ENCODE peak calls at places on chromosomes 5 and 9, in four cellular contexts. Q is HCT116, R is HepG2, K is K562. L is an unnamed sample. For H3K4me1, the result is how much of the 10 kb centered on the place peaks cover.

GRCh38 chr5:157492886-157493285 is 32.9 kb downstream of the NIPAL4 start:
- DNase-seq in K (no peak), Q (no peak), R (no peak), L (no peak)

GRCh38 chr5:53355316-53355715 is 125.1 kb upstream of the FST start:
- DNase-seq in K (no peak), R (no peak), Q (no peak), L (no peak)

GRCh38 chr5:94754824-94755223 is 136.4 kb downstream of the SLF1 start:
- DNase-seq in K (no peak), R (no peak), Q (no peak), L (no peak)

GRCh38 chr5:1400211-1400855 is 44.9 kb downstream of the SLC6A3 start:
- DNase-seq in R (no peak), K (no peak), Q (no peak), L (no peak)

GRCh38 chr9:34992376-34992951 is 2.9 kb downstream of the DNAJB5 start:
- DNase-seq in R (peak), K (peak), Q (peak), L (no peak)

GRCh38 chr9:114348906-114349482 is 19.3 kb downstream of the ORM2 start:
- DNase-seq in R (peak), K (peak), Q (peak), L (peak)

GRCh38 chr5:122183098-122183794 is 53.9 kb downstream of the ZNF474 start:
- DNase-seq in Q (no peak), K (no peak), R (no peak), L (no peak)

GRCh38 chr5:131186561-131187256 is 16.0 kb downstream of the LYRM7 start:
- DNase-seq in K (no peak), R (no peak), Q (no peak), L (peak)

GRCh38 chr5:128279345-128279744 is 195.8 kb downstream of the SLC12A2 start:
- DNase-seq in Q (no peak), R (no peak), K (no peak), L (no peak)

GRCh38 chr9:2933165-2934095 is 89.5 kb upstream of the PUM3 start:
- DNase-seq in R (no peak), K (no peak), Q (no peak), L (no peak)

GRCh38 chr5:15573594-15573993 is 73.6 kb downstream of the FBXL7 start:
- DNase-seq in K (no peak), R (no peak), Q (no peak), L (no peak)

GRCh38 chr9:107615325-107615724 is 125.8 kb upstream of the KLF4 start:
- DNase-seq in Q (no peak), R (no peak), K (no peak), L (no peak)

GRCh38 chr5:117872798-117873368 is 1115.5 kb downstream of the DTWD2 start:
- DNase-seq in R (no peak), K (no peak), Q (no peak), L (no peak)

GRCh38 chr5:14136228-14136627 is 6.9 kb upstream of the TRIO start:
- DNase-seq in R (no peak), Q (no peak), K (no peak), L (no peak)

GRCh38 chr9:126123927-126124326 is 202.7 kb upstream of the MVB12B start:
- DNase-seq in R (no peak), Q (no peak), K (no peak), L (no peak)

GRCh38 chr5:97854871-97855762 is 672.1 kb upstream of the RIOK2 start:
- DNase-seq in R (no peak), Q (no peak), K (no peak), L (no peak)

GRCh38 chr5:15495026-15495425 is 5.0 kb upstream of the FBXL7 start:
- DNase-seq in Q (no peak), R (no peak), K (no peak), L (no peak)

GRCh38 chr5:149035282-149035882 is 27.5 kb downstream of the SH3TC2 start:
- DNase-seq in K (peak), R (peak), Q (peak), L (peak)

GRCh38 chr5:72459089-72459661 is 48.0 kb downstream of the ZNF366 start:
- DNase-seq in K (no peak), R (no peak), Q (no peak), L (no peak)

GRCh38 chr5:125411163-125412050 is 665.0 kb upstream of the ZNF608 start:
- DNase-seq in R (no peak), K (no peak), Q (no peak), L (no peak)

GRCh38 chr5:60551250-60551649 is 148.7 kb downstream of the DEPDC1B start:
- DNase-seq in Q (no peak), K (no peak), R (no peak), L (no peak)

GRCh38 chr9:38277601-38278200 is 114.8 kb upstream of the ALDH1B1 start:
- DNase-seq in R (no peak), K (no peak), Q (no peak), L (no peak)

GRCh38 chr5:146662229-146662628 is 146.2 kb upstream of the GPR151 start:
- DNase-seq in Q (peak), K (no peak), R (peak), L (no peak)

GRCh38 chr5:172525633-172526360 is 71.5 kb upstream of the SH3PXD2B start:
- DNase-seq in R (no peak), K (no peak), Q (no peak), L (no peak)

GRCh38 chr5:149223081-149223848 is 48.4 kb upstream of the AFAP1L1 start:
- DNase-seq in R (no peak), Q (no peak), K (no peak), L (no peak)

GRCh38 chr9:106482733-106483132 is 380.2 kb upstream of the ZNF462 start:
- DNase-seq in R (no peak), Q (no peak), K (no peak), L (no peak)

GRCh38 chr9:86353591-86354047 is 591 bp downstream of the TUT7 start:
- DNase-seq in R (peak), K (no peak), Q (no peak), L (no peak)

GRCh38 chr9:7907636-7908195 is 108.1 kb upstream of the DMAC1 start:
- DNase-seq in R (no peak), K (no peak), Q (no peak), L (no peak)

GRCh38 chr9:136107155-136107952 is 11.3 kb downstream of the TMEM250 start:
- DNase-seq in R (no peak), K (peak), Q (no peak), L (no peak)

GRCh38 chr9:104264431-104264830 is 170.3 kb downstream of the SMC2 start:
- DNase-seq in Q (no peak), K (no peak), R (no peak), L (no peak)

GRCh38 chr9:112921549-112921948 is 30.9 kb upstream of the SLC46A2 start:
- DNase-seq in Q (peak), R (peak), K (peak), L (no peak)

DNA sequence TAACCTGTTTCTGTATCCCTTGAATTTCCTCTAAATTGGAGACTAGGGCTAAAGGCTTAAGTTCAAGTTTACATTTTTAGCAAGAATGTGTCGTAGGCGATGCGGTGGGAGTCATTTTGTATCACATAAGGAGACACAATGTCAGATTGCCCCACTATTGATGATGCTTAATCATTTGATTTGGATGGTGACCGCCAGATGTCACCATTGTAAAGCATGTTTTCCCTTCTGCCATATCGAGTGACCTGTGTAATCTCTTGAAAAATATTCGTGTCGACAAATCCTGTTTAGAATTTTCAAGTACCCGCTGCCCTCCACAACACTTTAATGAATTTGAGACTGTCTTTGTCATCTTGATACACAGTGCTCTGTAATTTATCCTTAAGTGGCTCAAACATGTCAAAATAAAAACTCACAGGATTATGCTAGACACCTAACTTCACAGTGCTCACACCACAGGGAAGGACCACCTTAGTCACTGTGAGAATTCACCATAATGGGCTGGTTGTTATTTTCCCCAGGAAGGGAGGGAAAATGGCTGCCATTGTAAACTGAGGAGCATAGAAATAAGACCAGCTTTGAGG is 34.5 kb upstream of the SLC46A2 start:
- DNase-seq in R (peak), Q (peak), K (peak), L (no peak)
- TF ChIP-seq TCF7L2 in R (no peak), Q (no peak), K (no peak), L (no peak)

GRCh38 chr5:177370488-177371119 is 12.9 kb downstream of the RGS14 start:
- DNase-seq in K (peak), R (peak), Q (peak), L (no peak)

GRCh38 chr5:177372534-177372896 is 11.7 kb upstream of the SLC34A1 start:
- DNase-seq in R (no peak), Q (no peak), K (no peak), L (no peak)

GRCh38 chr5:177371120-177371537 is 13.1 kb upstream of the SLC34A1 start:
- DNase-seq in R (no peak), Q (no peak), K (no peak), L (no peak)

GRCh38 chr5:177372910-177373309 is 11.3 kb upstream of the SLC34A1 start:
- DNase-seq in K (no peak), R (no peak), Q (no peak), L (no peak)

GRCh38 chr5:177371705-177372533 is 12.3 kb upstream of the SLC34A1 start:
- DNase-seq in Q (no peak), R (no peak), K (no peak), L (no peak)
- TF ChIP-seq SIN3A in Q (no peak), R (no peak), K (no peak), L (no peak)

GRCh38 chr9:75907863-75908262 is 17.4 kb downstream of the PCSK5 start:
- DNase-seq in Q (no peak), K (no peak), R (no peak), L (no peak)
- H3K4me1 ChIP-seq in Q (under half), K (under half), R (under half), L (under half)

DNA sequence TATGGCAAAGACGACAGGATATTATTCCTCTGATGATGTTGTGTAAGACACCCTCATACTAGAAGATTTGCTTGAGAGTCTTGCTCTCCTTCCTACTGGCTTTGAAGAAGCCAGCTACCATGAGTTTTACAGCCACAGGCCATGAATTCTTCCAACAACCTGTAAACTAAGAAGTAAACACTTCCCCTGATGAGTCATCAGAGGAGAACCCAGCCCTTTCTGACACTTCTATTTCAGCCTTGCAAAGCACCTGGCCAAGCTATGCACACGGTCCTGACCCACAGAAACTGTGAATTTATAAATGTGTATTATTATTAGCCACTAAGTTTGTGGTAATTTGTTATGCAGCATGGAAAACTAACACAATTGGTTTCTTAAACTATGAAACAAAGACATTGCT is 288.8 kb upstream of the ADAMTSL1 start:
- DNase-seq in Q (no peak), K (no peak), R (no peak), L (no peak)
- TF ChIP-seq TCF7L2 in Q (no peak), K (no peak), R (no peak), L (no peak)

GRCh38 chr9:89357331-89358197 is 39.3 kb downstream of the SECISBP2 start:
- DNase-seq in K (no peak), Q (no peak), R (peak), L (no peak)
- TF ChIP-seq SIN3A in K (no peak), Q (no peak), R (peak), L (no peak)

GRCh38 chr9:133948138-133948537 is 44.0 kb downstream of the VAV2 start:
- DNase-seq in K (no peak), Q (no peak), R (no peak), L (no peak)
- H3K4me1 ChIP-seq in K (under half), Q (under half), R (under half), L (under half)

GRCh38 chr9:6630502-6631206 is 14.9 kb downstream of the GLDC start:
- DNase-seq in K (no peak), Q (no peak), R (no peak), L (no peak)

GRCh38 chr9:6634441-6634840 is 11.1 kb downstream of the GLDC start:
- DNase-seq in Q (no peak), K (peak), R (no peak), L (no peak)

GRCh38 chr9:6631207-6631512 is 14.4 kb downstream of the GLDC start:
- DNase-seq in K (no peak), R (no peak), Q (no peak), L (no peak)

GRCh38 chr9:6628714-6629113 is 16.8 kb downstream of the GLDC start:
- DNase-seq in R (peak), K (no peak), Q (no peak), L (no peak)

GRCh38 chr9:6632516-6633328 is 12.8 kb downstream of the GLDC start:
- DNase-seq in K (peak), Q (no peak), R (peak), L (no peak)
- TF ChIP-seq TCF7L2 in K (no peak), Q (no peak), R (no peak), L (no peak)

GRCh38 chr9:74494490-74494889 is 2.6 kb upstream of the RORB start:
- DNase-seq in R (no peak), K (no peak), Q (no peak), L (no peak)

GRCh38 chr9:74497750-74498615 is 848 bp downstream of the RORB start:
- DNase-seq in Q (no peak), K (no peak), R (no peak), L (no peak)

GRCh38 chr9:74499111-74499601 is 2.0 kb downstream of the RORB start:
- DNase-seq in Q (no peak), R (no peak), K (no peak), L (no peak)

GRCh38 chr9:74498616-74499095 is 1.5 kb downstream of the RORB start:
- DNase-seq in R (no peak), Q (no peak), K (no peak), L (no peak)

DNA sequence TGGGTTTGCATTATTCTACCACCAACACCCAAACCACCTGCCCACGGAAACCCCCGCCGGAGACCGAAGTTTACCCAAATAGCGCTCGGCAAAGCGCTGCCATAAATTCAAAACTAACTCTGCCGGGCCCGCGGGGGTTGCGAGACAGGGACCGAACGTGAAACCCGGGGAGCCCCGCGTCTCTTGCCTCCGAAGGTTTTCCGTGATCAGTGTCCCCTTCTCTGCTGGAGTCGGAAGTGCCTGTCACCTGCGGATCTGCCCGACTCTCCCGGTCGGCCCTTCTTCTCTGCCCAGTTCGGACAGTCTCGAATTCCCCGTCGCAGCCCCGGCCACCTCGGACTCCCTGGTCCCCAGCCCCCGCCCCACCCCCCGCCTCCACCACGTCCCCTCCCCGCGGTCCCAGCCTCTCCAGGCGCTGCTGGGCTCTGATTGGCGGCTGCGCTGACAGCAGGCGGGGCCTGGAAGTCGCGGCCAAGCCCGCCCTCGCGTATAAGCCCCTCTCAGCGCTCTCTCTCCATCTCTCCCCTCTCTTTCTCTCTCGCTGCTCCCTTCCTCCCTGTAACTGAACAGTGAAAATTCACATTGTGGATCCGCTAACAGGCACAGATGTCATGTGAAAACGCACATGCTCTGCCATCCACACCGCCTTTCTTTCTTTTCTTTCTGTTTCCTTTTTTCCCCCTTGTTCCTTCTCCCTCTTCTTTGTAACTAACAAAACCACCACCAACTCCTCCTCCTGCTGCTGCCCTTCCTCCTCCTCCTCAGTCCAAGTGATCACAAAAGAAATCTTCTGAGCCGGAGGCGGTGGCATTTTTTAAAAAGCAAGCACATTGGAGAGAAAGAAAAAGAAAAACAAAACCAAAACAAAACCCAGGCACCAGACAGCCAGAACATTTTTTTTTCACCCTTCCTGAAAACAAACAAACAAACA is at the start of gene RORB:
- DNase-seq in R (no peak), Q (no peak), K (peak), L (no peak)
- TF ChIP-seq SIN3A in R (no peak), Q (no peak), K (no peak), L (no peak)